ENCODE peak calls at places on chromosomes 12 and 14, in four cellular contexts. N is tibial artery; U is lower lobe of right lung; K is CD8-positive, alpha-beta memory T cell. R is an unnamed sample.

GRCh38 chr12:116604151-116604550 is 45.0 kb downstream of the MAP1LC3B2 start:
- DNase-seq in N (no peak), U (no peak), K (no peak), R (no peak)

GRCh38 chr12:96400631-96401060 is 407 bp upstream of the CDK17 start:
- DNase-seq in K (no peak), U (no peak), N (no peak), R (peak; percentile 43)

GRCh38 chr12:62435337-62436163 is 31.1 kb upstream of the MON2 start:
- DNase-seq in N (peak; percentile 78), K (peak; percentile 19), U (peak; percentile 59), R (peak; percentile 62)

GRCh38 chr14:101120636-101121398 is 217.3 kb upstream of the RTL1 start:
- DNase-seq in K (no peak), U (peak; percentile 81), N (peak; percentile 72), R (no peak)

GRCh38 chr12:9721394-9722092 is 11.4 kb downstream of the CLECL1 start:
- DNase-seq in U (no peak), K (no peak), N (no peak), R (no peak)

GRCh38 chr14:26200675-26201074 is 397.2 kb downstream of the NOVA1 start:
- DNase-seq in U (no peak), K (no peak), N (no peak), R (no peak)

GRCh38 chr14:105414456-105415371 is 4.9 kb upstream of the MTA1 start:
- DNase-seq in N (peak; percentile 88), U (peak; percentile 81), K (peak; percentile 57), R (peak; percentile 56)

GRCh38 chr12:64999157-64999425 is 122.0 kb downstream of the WIF1 start:
- DNase-seq in K (no peak), U (no peak), N (no peak), R (no peak)

GRCh38 chr12:50740307-50740706 is 23.6 kb upstream of the ATF1 start:
- DNase-seq in K (no peak), N (no peak), U (no peak), R (no peak)

DNA sequence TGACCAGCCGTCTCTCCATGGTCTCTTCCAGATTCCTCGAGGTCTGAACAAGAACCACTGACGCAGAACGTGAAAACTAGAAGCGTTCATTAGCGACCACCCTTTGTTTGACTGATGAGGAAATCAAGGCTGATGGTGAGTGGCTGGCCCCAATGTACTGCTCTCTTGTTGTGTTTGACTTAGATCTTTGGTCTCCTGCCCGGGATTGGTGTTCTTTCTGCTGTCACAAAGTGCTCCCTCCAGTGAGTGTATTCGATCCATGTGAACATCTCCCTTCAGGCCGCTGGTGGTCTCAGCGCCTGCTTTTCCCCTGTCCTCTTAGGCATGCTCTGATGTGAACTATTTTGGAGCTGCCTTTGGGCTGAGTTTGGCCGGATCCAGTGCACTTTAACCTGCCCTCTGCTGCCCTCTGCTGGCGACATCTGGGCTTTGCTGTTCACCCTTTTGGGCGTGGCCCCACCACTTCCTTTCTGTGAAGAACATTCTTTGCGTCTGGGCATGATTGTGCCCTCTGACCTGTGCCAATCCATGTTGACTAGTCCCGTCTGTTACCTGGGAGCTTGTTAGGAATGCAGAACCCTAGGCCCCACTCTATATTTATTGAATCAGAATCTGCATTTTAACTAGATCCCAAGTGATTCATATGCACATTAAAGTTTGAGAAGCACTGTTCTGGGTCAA is 279.1 kb downstream of the TTC6 start:
- DNase-seq in N (peak; percentile 77), U (peak; percentile 86), K (peak; percentile 38), R (peak; percentile 68)
- H3K27ac ChIP-seq in N (no peak overlapping the region), U (no peak overlapping the region), K (no peak overlapping the region), R (no peak overlapping the region)

DNA sequence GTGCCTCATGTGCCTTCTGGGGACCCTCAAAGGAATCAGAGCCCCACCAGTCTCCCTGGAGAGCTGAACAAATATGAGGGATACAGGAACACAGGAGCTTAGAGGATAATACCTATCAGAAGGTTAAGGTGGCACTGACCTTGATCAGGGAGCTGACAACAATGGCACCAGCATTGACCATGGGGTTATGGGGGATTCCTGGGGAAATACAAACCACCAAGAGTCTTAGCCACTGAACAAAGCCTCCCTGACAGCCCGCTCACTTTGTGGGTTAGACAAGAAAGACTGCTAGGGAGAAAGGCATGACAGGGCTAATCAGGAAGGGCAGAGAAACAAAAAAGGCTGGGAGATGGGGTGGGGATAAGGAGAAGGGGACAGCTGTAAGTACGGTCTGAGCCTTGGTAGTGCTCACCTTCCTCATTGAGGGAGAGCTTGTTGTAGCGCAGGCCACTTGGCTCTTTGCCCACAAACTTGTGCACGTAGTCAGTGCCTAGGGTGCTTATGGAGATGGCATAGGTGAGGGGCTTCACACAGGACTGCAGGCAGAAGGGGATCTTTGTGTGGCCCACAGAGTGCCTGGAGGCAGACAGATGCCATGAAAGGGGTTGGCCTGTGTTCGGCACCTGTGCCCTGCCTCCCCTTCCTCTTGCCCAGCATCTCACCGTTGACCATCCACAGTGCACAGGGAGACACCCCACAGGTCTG is 9.3 kb downstream of the SPRYD4 start:
- DNase-seq in N (no peak), K (no peak), U (no peak), R (no peak)
- H3K27ac ChIP-seq in N (no peak overlapping the region), K (no peak overlapping the region), U (no peak overlapping the region), R (no peak overlapping the region)

DNA sequence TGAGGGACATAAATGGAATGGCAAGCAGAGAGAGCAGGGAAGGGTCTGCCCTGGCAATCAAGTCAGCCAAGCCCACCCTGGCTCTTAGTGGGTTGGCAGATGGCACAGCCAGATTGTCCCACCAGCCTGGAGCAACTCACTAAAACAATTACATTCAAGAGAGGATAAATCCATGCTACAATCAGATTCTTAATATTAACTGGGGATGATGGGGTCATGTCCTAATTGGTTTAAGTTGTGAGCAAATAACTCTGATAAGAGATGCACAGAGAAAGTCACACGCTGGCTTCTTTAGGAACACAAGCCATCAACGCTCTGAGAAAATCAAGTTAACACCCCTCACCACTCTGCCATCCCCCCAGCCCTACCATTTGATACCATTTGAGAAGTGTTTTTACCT is 2.7 kb upstream of the PELI2 start:
- DNase-seq in N (no peak), K (no peak), U (no peak), R (no peak)
- H3K27ac ChIP-seq in N (no peak overlapping the region), K (no peak overlapping the region), U (no peak overlapping the region), R (no peak overlapping the region)

DNA sequence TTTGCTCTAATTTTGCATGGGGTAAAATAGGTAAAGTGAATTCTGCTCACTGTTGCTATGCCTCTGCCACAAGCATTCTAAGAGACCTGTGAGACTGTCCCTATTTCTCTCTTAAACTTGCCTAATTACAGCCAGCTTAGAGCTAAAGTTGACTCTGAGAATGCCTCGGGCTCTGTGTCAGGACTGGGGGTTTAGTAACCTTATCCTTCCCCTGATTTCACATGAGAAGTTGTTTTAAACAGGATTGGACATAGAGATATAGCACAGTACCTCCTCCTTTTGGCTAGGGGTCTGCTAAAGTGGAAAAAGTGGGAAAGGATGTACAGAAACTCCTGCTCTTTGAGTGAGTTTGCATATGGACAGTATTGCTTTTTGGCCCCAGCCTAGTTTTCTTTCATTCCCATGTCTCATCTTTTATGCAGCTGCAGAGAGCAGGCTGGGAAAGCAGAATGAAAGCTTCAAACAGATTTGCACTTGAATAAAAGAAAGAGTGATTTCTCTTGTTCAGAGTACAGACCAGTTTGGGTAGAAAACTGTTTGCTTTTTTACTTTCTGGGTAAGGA is 122.0 kb downstream of the RAD51B start:
- DNase-seq in N (no peak), U (no peak), K (no peak), R (peak; percentile 2)
- H3K27ac ChIP-seq in N (peak overlapping the region; percentile 80), U (peak overlapping the region; percentile 59), K (no peak overlapping the region), R (peak overlapping the region; percentile 36)

DNA sequence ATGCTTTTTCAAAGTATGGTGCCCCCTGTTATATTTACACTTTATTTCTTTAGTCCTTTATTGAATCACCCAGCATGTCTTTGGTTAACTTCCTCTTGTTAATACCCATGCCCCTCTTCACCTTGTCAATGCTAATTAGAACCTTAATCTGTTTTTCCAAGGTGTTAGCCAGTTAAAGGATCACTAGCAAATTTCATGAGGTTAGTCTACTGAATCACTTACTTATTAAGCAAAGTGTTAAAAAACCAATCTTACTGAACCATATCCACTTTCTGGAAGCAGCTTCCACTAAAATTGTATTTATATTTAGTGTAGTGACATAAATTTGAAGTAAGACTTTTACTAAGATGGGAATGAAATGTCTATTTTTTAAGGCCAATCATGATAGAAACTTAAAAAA is 27.9 kb downstream of the TAOK3 start:
- DNase-seq in N (no peak), U (no peak), K (no peak), R (no peak)
- H3K27ac ChIP-seq in N (no peak overlapping the region), U (no peak overlapping the region), K (no peak overlapping the region), R (no peak overlapping the region)

DNA sequence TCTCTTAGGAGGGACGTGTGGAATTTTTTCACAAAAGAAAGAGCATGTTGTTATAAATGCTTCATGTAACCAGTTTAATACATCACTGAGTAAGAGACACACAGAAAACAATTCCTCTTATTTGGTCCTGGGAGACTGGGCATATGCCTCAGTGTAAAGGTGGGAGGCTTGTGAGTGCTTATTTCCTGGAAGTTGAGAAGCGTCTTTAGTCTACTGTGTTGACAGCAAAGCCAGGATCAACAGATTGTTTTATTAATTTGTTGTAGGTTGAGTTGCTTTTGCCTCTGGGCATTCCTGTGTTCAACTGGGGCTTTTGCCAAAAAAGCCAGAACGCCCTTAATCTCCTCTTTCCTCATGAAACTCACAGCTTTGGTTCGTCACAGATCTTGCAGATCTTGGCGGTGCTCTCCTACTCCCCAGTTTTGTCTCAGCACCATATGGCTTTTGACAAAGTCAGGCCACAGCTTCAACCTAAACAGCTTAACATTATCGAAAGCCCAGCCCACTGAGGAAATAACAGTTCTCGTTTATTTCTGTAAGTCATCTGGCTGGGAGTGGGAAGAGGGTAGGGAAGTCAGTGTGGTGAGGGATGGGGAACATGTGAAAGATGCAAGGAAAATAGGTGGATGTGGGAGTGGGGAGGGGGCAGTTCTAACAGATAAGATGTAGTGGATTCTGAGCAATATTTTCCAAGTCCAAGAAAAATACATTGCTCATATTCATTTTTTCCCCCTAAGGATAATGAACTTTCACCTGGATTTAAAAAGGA is 227.2 kb downstream of the DACT1 start:
- DNase-seq in U (no peak), K (no peak), N (no peak), R (no peak)
- H3K27ac ChIP-seq in U (no peak overlapping the region), K (no peak overlapping the region), N (no peak overlapping the region), R (no peak overlapping the region)

GRCh38 chr14:30655124-30655523 is 33.0 kb downstream of the SCFD1 start:
- DNase-seq in U (no peak), N (no peak), K (no peak), R (peak; percentile 1)

GRCh38 chr14:30657606-30658163 is 35.6 kb downstream of the SCFD1 start:
- DNase-seq in U (no peak), N (no peak), K (no peak), R (no peak)

GRCh38 chr14:30657050-30657449 is 34.9 kb downstream of the SCFD1 start:
- DNase-seq in K (no peak), U (no peak), N (no peak), R (no peak)

GRCh38 chr14:30655658-30656057 is 33.5 kb downstream of the SCFD1 start:
- DNase-seq in K (no peak), U (no peak), N (no peak), R (no peak)

DNA sequence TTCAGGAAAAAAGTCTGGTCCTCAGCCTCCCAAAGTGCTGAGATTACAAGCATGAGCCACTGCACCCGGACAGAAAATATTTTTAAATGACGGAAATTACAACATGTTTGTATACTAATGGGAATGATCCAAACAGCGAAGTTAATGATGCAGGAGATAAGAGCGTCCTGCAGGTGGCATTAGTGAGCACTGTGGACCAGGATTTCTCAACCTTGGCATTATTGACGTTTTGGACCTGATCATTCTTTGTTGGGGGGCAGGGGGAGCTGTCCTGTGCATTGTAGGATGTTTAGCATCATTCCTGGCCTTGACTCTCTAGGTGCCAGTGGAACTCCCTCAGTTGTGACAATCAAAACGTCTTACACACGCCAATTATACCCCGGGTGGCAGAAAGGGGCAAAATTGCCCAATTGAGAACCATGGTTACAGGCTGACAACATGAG is 34.1 kb downstream of the SCFD1 start:
- DNase-seq in U (no peak), N (no peak), K (peak; percentile 32), R (peak; percentile 27)
- H3K27ac ChIP-seq in U (no peak overlapping the region), N (no peak overlapping the region), K (no peak overlapping the region), R (no peak overlapping the region)